ENCODE peak calls at places on chromosomes 6 and 20, in eight cellular contexts. O is mesenteric fat pad; R is activated CD4-positive, alpha-beta T cell treated with anti-CD3 and anti-CD28 coated beads, Interleukin-2, amount 50 U/mL, for 4 hours; H is A172; B is amniotic stem cell; W is tibial nerve; M is M059J; D is aorta. V is an unnamed sample.

GRCh38 chr6:54770328-54770727 is 76.2 kb upstream of the FAM83B start:
- DNase-seq in H (no peak), M (no peak), B (no peak), W (no peak), R (no peak), D (no peak), O (no peak), V (no peak)

GRCh38 chr6:153215242-153215641 is 84.2 kb upstream of the RGS17 start:
- DNase-seq in H (no peak), D (no peak), O (no peak), M (peak; percentile 7), R (no peak), W (no peak), B (no peak), V (no peak)

GRCh38 chr6:151121900-151122299 is 117.9 kb upstream of the AKAP12 start:
- DNase-seq in R (no peak), W (peak; percentile 57), O (no peak), B (no peak), D (no peak), H (no peak), M (no peak), V (no peak)

GRCh38 chr6:21199246-21199645 is 394.3 kb upstream of the SOX4 start:
- DNase-seq in B (no peak), H (no peak), D (no peak), W (no peak), M (no peak), O (no peak), R (no peak), V (no peak)

GRCh38 chr6:39388526-39389371 is 66.2 kb upstream of the KCNK16 start:
- DNase-seq in B (no peak), H (no peak), D (no peak), R (no peak), O (no peak), M (no peak), W (no peak), V (no peak)

GRCh38 chr20:58138395-58138794 is 90.1 kb downstream of the ANKRD60 start:
- DNase-seq in W (no peak), M (no peak), H (no peak), O (peak; percentile 75), D (peak; percentile 31), B (no peak), R (no peak), V (no peak)

GRCh38 chr6:150038202-150038830 is 13.0 kb upstream of the RAET1L start:
- DNase-seq in H (no peak), R (no peak), O (no peak), W (no peak), B (no peak), D (peak; percentile 67), M (peak; percentile 8), V (no peak)

GRCh38 chr20:43985608-43986316 is 71.1 kb downstream of the TOX2 start:
- DNase-seq in B (no peak), M (peak; percentile 51), O (no peak), W (no peak), D (no peak), H (no peak), R (no peak), V (no peak)

GRCh38 chr6:32401564-32401963 is 5.4 kb downstream of the BTNL2 start:
- DNase-seq in B (no peak), O (no peak), H (no peak), D (no peak), M (no peak), R (no peak), W (no peak), V (no peak)

GRCh38 chr6:2646346-2646745 is 104.4 kb downstream of the MYLK4 start:
- DNase-seq in D (no peak), W (no peak), R (no peak), B (no peak), M (no peak), H (no peak), O (no peak), V (no peak)

GRCh38 chr6:44851176-44851575 is 463.7 kb downstream of the CDC5L start:
- DNase-seq in H (no peak), O (no peak), R (no peak), B (no peak), M (peak; percentile 52), W (peak; percentile 23), D (no peak), V (no peak)

GRCh38 chr6:106064103-106064502 is 22.0 kb upstream of the PRDM1 start:
- DNase-seq in B (no peak), D (no peak), R (no peak), M (no peak), O (no peak), W (no peak), H (no peak), V (no peak)

GRCh38 chr6:139922236-139922635 is 547.8 kb upstream of the CITED2 start:
- DNase-seq in D (no peak), H (no peak), O (no peak), W (no peak), B (no peak), M (no peak), R (no peak), V (no peak)

GRCh38 chr20:47205577-47206123 is 150.8 kb downstream of the ZMYND8 start:
- DNase-seq in O (no peak), R (no peak), M (peak; percentile 71), H (peak; percentile 56), W (peak; percentile 39), D (no peak), B (peak; percentile 26), V (no peak)

GRCh38 chr6:136593748-136594490 is 43.7 kb upstream of the MAP7 start:
- DNase-seq in B (peak; percentile 99), M (peak; percentile 100), R (no peak), O (no peak), D (no peak), H (peak; percentile 99), W (no peak), V (peak; percentile 92)

GRCh38 chr6:24394777-24395437 is 7.8 kb upstream of the MRS2 start:
- DNase-seq in O (no peak), D (no peak), W (no peak), B (no peak), R (no peak), H (peak; percentile 4), M (peak; percentile 81), V (no peak)

GRCh38 chr6:134328792-134329191 is 10.9 kb upstream of the SGK1 start:
- DNase-seq in R (no peak), W (no peak), O (no peak), M (no peak), H (no peak), D (no peak), B (no peak), V (no peak)

GRCh38 chr6:22250486-22250885 is 46.4 kb downstream of the PRL start:
- DNase-seq in O (no peak), R (no peak), M (peak; percentile 18), H (no peak), W (no peak), D (no peak), B (no peak), V (no peak)

GRCh38 chr6:98574991-98575390 is 259.4 kb upstream of the POU3F2 start:
- DNase-seq in R (no peak), O (no peak), M (no peak), D (no peak), W (no peak), B (no peak), H (no peak), V (no peak)

GRCh38 chr20:61829526-61829925 is 236.2 kb downstream of the TAF4 start:
- DNase-seq in M (no peak), W (no peak), B (no peak), H (no peak), O (no peak), R (no peak), D (no peak), V (no peak)

GRCh38 chr20:47993035-47993755 is 207.9 kb upstream of the SULF2 start:
- DNase-seq in R (no peak), D (no peak), B (no peak), M (no peak), O (no peak), W (no peak), H (no peak), V (no peak)

GRCh38 chr6:66103354-66103753 is 396.3 kb upstream of the EYS start:
- DNase-seq in B (no peak), M (peak; percentile 38), H (peak; percentile 4), O (no peak), W (no peak), D (no peak), R (no peak), V (no peak)

GRCh38 chr6:143684484-143684883 is 6.7 kb downstream of the PHACTR2 start:
- DNase-seq in D (no peak), O (no peak), B (no peak), H (no peak), R (no peak), W (no peak), M (no peak), V (no peak)

GRCh38 chr20:58660855-58661254 is 9.8 kb downstream of the STX16 start:
- DNase-seq in R (no peak), H (no peak), D (no peak), O (no peak), B (no peak), W (no peak), M (no peak), V (no peak)

GRCh38 chr6:168886306-168886854 is 367.3 kb downstream of the THBS2 start:
- DNase-seq in W (no peak), O (peak; percentile 71), H (no peak), B (no peak), D (no peak), R (no peak), M (no peak), V (no peak)

GRCh38 chr6:131368077-131368911 is 204.7 kb upstream of the ARG1 start:
- DNase-seq in D (no peak), B (no peak), M (peak; percentile 49), W (peak; percentile 11), H (no peak), R (no peak), O (no peak), V (no peak)

V was measured in HS-27A.